ENCODE peak calls at places on chromosomes 4 and X, in four cellular contexts. A, Q, F and B are unnamed samples.

GRCh38 chr4:82811838-82812672 is 13.5 kb upstream of the SCD5 start:
- DNase-seq in F (no peak), A (no peak), Q (no peak), B (peak)

GRCh38 chr4:153485860-153486259 is 19.7 kb downstream of the TMEM131L start:
- DNase-seq in F (no peak), Q (no peak), A (no peak), B (no peak)

GRCh38 chr4:121651597-121651996 is 45.2 kb downstream of the ANXA5 start:
- DNase-seq in A (no peak), Q (peak), F (no peak), B (no peak)

GRCh38 chrX:43266487-43266886 is 389.6 kb upstream of the MAOA start:
- DNase-seq in A (no peak), Q (no peak), F (no peak), B (no peak)

GRCh38 chrX:97616883-97617510 is 733.3 kb downstream of the RPA4 start:
- DNase-seq in A (no peak), F (peak), Q (peak), B (no peak)

GRCh38 chr4:86586160-86586572 is 7.9 kb upstream of the PTPN13 start:
- DNase-seq in A (no peak), Q (no peak), F (no peak), B (no peak)

GRCh38 chrX:154412468-154412867 is 1.1 kb downstream of the TAFAZZIN start:
- DNase-seq in A (no peak), Q (no peak), F (no peak), B (no peak)

GRCh38 chrX:150983526-150984163 is 510 bp downstream of the HMGB3 start:
- DNase-seq in A (no peak), F (no peak), Q (no peak), B (no peak)

GRCh38 chr4:1746919-1747602 is 25.7 kb downstream of the TACC3 start:
- DNase-seq in Q (no peak), A (no peak), F (no peak), B (peak)

GRCh38 chr4:133866328-133866699 is 335.3 kb downstream of the PABPC4L start:
- DNase-seq in A (no peak), Q (no peak), F (no peak), B (no peak)

GRCh38 chr4:30903493-30903892 is 183.3 kb downstream of the PCDH7 start:
- DNase-seq in A (no peak), Q (no peak), F (no peak), B (no peak)

GRCh38 chr4:82903737-82904136 is 3.2 kb downstream of the THAP9 start:
- DNase-seq in Q (no peak), F (no peak), A (no peak), B (no peak)

GRCh38 chr4:77500801-77501200 is 104.8 kb upstream of the CXCL13 start:
- DNase-seq in A (no peak), Q (no peak), F (no peak), B (no peak)

GRCh38 chr4:39450618-39451017 is 8.1 kb downstream of the RPL9 start:
- DNase-seq in A (no peak), F (no peak), Q (no peak), B (no peak)

GRCh38 chr4:146059865-146060264 is 115.7 kb upstream of the LSM6 start:
- DNase-seq in F (no peak), A (no peak), Q (peak), B (no peak)

GRCh38 chrX:129750971-129751370 is 12.2 kb downstream of the XPNPEP2 start:
- DNase-seq in Q (no peak), A (no peak), F (no peak), B (peak)

GRCh38 chr4:10535900-10536299 is 78.7 kb upstream of the ZNF518B start:
- DNase-seq in F (no peak), A (no peak), Q (peak), B (no peak)

GRCh38 chr4:7466904-7467303 is 32.2 kb upstream of the PSAPL1 start:
- DNase-seq in A (no peak), F (no peak), Q (no peak), B (no peak)

GRCh38 chrX:8738588-8739189 is 6.8 kb upstream of the ANOS1 start:
- DNase-seq in F (no peak), Q (no peak), A (peak), B (peak)

GRCh38 chrX:140712413-140713173 is 3.0 kb downstream of the LINC00632 start:
- DNase-seq in Q (no peak), F (peak), A (peak), B (peak)

GRCh38 chrX:10135561-10136399 is 21.0 kb upstream of the CLCN4 start:
- DNase-seq in A (no peak), F (no peak), Q (no peak), B (no peak)

GRCh38 chr4:866761-867390 is 40.9 kb upstream of the CPLX1 start:
- DNase-seq in F (no peak), A (no peak), Q (no peak), B (no peak)

GRCh38 chr4:163606885-163607284 is 112.4 kb downstream of the TMA16 start:
- DNase-seq in A (no peak), Q (no peak), F (no peak), B (no peak)

GRCh38 chrX:32137525-32137924 is 1065.7 kb upstream of the FTHL17 start:
- DNase-seq in Q (no peak), F (no peak), A (peak), B (peak)

GRCh38 chrX:1582686-1583437 is 8.5 kb upstream of the AKAP17A start:
- DNase-seq in A (no peak), F (peak), Q (no peak), B (peak)

GRCh38 chr4:77899607-77900006 is 37.0 kb downstream of the MRPL1 start:
- DNase-seq in A (no peak), F (no peak), Q (no peak), B (no peak)

GRCh38 chrX:41276661-41277506 is 57.1 kb upstream of the DDX3X start:
- DNase-seq in A (no peak), Q (no peak), F (no peak), B (no peak)

GRCh38 chrX:63657821-63658220 is 127.2 kb downstream of the ARHGEF9 start:
- DNase-seq in F (no peak), A (no peak), Q (no peak), B (peak)

GRCh38 chrX:136662104-136662503 is 14.1 kb downstream of the CD40LG start:
- DNase-seq in A (no peak), F (no peak), Q (no peak), B (no peak)

GRCh38 chr4:92050875-92051274 is 252.9 kb upstream of the GRID2 start:
- DNase-seq in F (no peak), A (no peak), Q (no peak), B (no peak)

GRCh38 chrX:120380699-120381098 is 18.8 kb downstream of the ATP1B4 start:
- DNase-seq in Q (no peak), A (no peak), F (peak), B (no peak)

GRCh38 chr4:7976025-7976424 is 36.4 kb upstream of the AFAP1 start:
- DNase-seq in A (no peak), F (no peak), Q (no peak), B (no peak)

DNA sequence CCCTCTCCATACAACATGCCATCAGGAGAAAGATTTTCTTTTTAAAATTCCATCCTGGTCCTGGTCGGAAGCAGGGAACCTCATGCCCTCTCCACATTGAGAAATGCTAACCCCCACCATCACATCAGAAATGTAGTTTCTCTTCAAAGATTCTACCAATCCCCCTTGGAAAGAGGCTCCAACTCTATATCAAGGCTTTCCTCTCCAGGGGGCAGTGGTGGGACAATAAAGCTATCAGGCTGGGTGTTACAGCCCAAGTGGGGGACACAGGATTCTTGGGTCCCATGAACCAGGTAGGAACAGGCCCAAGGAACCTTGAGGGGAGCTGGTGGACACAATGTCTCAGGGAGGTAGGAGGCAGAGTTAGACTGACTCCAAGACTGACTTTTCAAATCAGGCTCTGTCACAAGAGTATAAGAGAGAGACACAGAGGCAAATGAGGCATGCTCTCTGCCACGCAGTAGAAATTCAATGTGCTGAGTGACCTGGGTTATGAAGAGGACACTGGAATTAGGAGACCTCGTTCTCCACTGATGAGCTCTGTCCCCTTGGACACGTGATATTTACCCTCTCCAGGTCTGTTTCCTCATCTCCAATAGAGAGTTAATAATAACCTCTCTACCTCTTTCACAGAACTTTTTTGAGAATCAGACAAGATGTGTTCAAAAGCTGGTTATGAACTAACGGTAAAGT is 4.5 kb downstream of the GJB1 start:
- DNase-seq in F (no peak), Q (no peak), A (no peak), B (no peak)
- H3K4me3 ChIP-seq in F (no peak), Q (no peak), A (no peak), B (no peak)

GRCh38 chr4:155692361-155692760 is 25.7 kb downstream of the GUCY1A1 start:
- DNase-seq in F (no peak), Q (no peak), A (no peak), B (no peak)

GRCh38 chr4:155696226-155696625 is 29.6 kb downstream of the GUCY1A1 start:
- DNase-seq in Q (no peak), A (no peak), F (no peak), B (no peak)

GRCh38 chr4:155690044-155690837 is 23.6 kb downstream of the GUCY1A1 start:
- DNase-seq in A (no peak), Q (no peak), F (no peak), B (no peak)

GRCh38 chr4:155694100-155694785 is 27.6 kb downstream of the GUCY1A1 start:
- DNase-seq in F (no peak), Q (no peak), A (no peak), B (peak)

GRCh38 chr4:155692990-155693659 is 26.5 kb downstream of the GUCY1A1 start:
- DNase-seq in Q (no peak), A (no peak), F (no peak), B (no peak)
- H3K27ac ChIP-seq in Q (no peak), A (no peak), F (no peak), B (peak)

GRCh38 chr4:105257817-105258495 is 111.3 kb downstream of the TET2 start:
- DNase-seq in F (no peak), Q (no peak), A (no peak), B (peak)
- TF ChIP-seq CTCF in F (no peak), Q (no peak), A (no peak), B (no peak)

GRCh38 chr4:140212171-140212570 is 58.2 kb upstream of the MAML3 start:
- DNase-seq in A (no peak), F (no peak), Q (no peak), B (no peak)
- H3K4me3 ChIP-seq in A (no peak), F (no peak), Q (no peak), B (no peak)